ENCODE peak calls at places on chromosomes 11 and 22, in six cellular contexts. R is activated effector memory CD4-positive, alpha-beta T cell treated with Interleukin-2 at 50 U/mL for 16 hours; H is nucleus accumbens; X is left lung; K is central memory CD4-positive, alpha-beta T cell; B is lung microvascular endothelial cell. J is an unnamed sample.

GRCh38 chr11:111676878-111677585 is 74.8 kb downstream of the SIK2 start:
- DNase-seq in R (no peak), B (peak; percentile 30), K (no peak), X (no peak), H (no peak), J (no peak)

GRCh38 chr11:61960532-61960931 is 6.9 kb downstream of the FTH1 start:
- DNase-seq in R (no peak), H (no peak), K (no peak), B (no peak), X (peak; percentile 32), J (no peak)

GRCh38 chr11:72776117-72776843 is 17.6 kb downstream of the STARD10 start:
- DNase-seq in R (no peak), X (no peak), B (no peak), H (no peak), K (no peak), J (no peak)

GRCh38 chr22:46971141-46971775 is 208.8 kb downstream of the TBC1D22A start:
- DNase-seq in B (peak; percentile 61), R (no peak), X (no peak), K (no peak), H (no peak), J (no peak)

GRCh38 chr22:43853328-43853931 is 8.9 kb downstream of the SULT4A1 start:
- DNase-seq in K (no peak), B (no peak), X (peak; percentile 24), R (no peak), H (no peak), J (no peak)

GRCh38 chr22:41989246-41989645 is 9.3 kb upstream of the WBP2NL start:
- DNase-seq in X (no peak), B (no peak), R (no peak), H (no peak), K (no peak), J (no peak)

GRCh38 chr11:46112961-46113617 is 8.2 kb downstream of the PHF21A start:
- DNase-seq in B (peak; percentile 80), R (no peak), X (no peak), H (no peak), K (peak; percentile 69), J (no peak)

GRCh38 chr11:95230054-95231034 is 658 bp downstream of the SESN3 start:
- DNase-seq in R (peak; percentile 5), K (peak; percentile 9), X (peak; percentile 45), B (peak; percentile 7), H (no peak), J (peak; percentile 15)

GRCh38 chr11:122897606-122898210 is 15.1 kb downstream of the JHY start:
- DNase-seq in X (no peak), H (no peak), R (no peak), K (no peak), B (no peak), J (no peak)

GRCh38 chr11:30816959-30817880 is 231.1 kb upstream of the MPPED2 start:
- DNase-seq in X (no peak), K (no peak), H (no peak), B (no peak), R (no peak), J (no peak)

GRCh38 chr11:19679952-19680823 is 32.4 kb upstream of the NAV2 start:
- DNase-seq in B (peak; percentile 95), H (peak; percentile 59), X (peak; percentile 88), R (no peak), K (no peak), J (no peak)

GRCh38 chr11:10396771-10397170 is 58.3 kb upstream of the AMPD3 start:
- DNase-seq in X (no peak), B (no peak), R (no peak), K (no peak), H (no peak), J (no peak)

GRCh38 chr11:16013649-16014275 is 342.6 kb downstream of the SOX6 start:
- DNase-seq in B (no peak), H (no peak), K (no peak), R (no peak), X (no peak), J (no peak)

GRCh38 chr11:122167100-122167499 is 51.1 kb upstream of the BLID start:
- DNase-seq in K (no peak), R (no peak), H (no peak), B (no peak), X (no peak), J (no peak)

GRCh38 chr11:34855754-34856095 is 60.5 kb downstream of the APIP start:
- DNase-seq in X (no peak), K (no peak), H (no peak), B (no peak), R (no peak), J (no peak)

GRCh38 chr11:18765554-18765953 is 26.0 kb downstream of the PTPN5 start:
- DNase-seq in B (no peak), R (no peak), H (no peak), K (no peak), X (no peak), J (no peak)

GRCh38 chr11:32892355-32893090 is at the start of gene QSER1:
- DNase-seq in H (peak; percentile 77), K (peak; percentile 64), R (peak; percentile 61), B (peak; percentile 78), X (peak; percentile 75), J (peak; percentile 67)

GRCh38 chr11:85847436-85847835 is 7.7 kb upstream of the CCDC83 start:
- DNase-seq in H (no peak), B (no peak), R (no peak), X (no peak), K (no peak), J (no peak)

GRCh38 chr22:19571995-19572394 is 47.8 kb upstream of the CLDN5 start:
- DNase-seq in B (peak; percentile 32), H (no peak), K (no peak), R (no peak), X (no peak), J (no peak)

GRCh38 chr11:762421-763072 is 14.7 kb downstream of the GATD1 start:
- DNase-seq in K (no peak), B (no peak), R (no peak), X (no peak), H (peak; percentile 40), J (no peak)

GRCh38 chr11:134402910-134403309 is 9.1 kb downstream of the B3GAT1 start:
- DNase-seq in K (no peak), H (no peak), B (no peak), X (no peak), R (no peak), J (no peak)

GRCh38 chr11:8608646-8609045 is 14.6 kb upstream of the STK33 start:
- DNase-seq in R (no peak), B (no peak), H (no peak), X (no peak), K (no peak), J (no peak)

GRCh38 chr11:99505319-99505718 is 484.6 kb downstream of the CNTN5 start:
- DNase-seq in K (no peak), B (no peak), R (no peak), H (no peak), X (no peak), J (no peak)

GRCh38 chr11:14793546-14793945 is 98.5 kb downstream of the CYP2R1 start:
- DNase-seq in X (no peak), H (no peak), B (no peak), R (no peak), K (no peak), J (no peak)

GRCh38 chr11:47948137-47948536 is 32.2 kb upstream of the PTPRJ start:
- DNase-seq in B (no peak), H (no peak), K (no peak), X (no peak), R (no peak), J (no peak)

GRCh38 chr22:44179989-44180705 is 578 bp upstream of the PARVG start:
- DNase-seq in R (no peak), H (no peak), X (no peak), B (no peak), K (no peak), J (no peak)

GRCh38 chr22:47419239-47419638 is 656.8 kb downstream of the TBC1D22A start:
- DNase-seq in K (no peak), H (no peak), X (no peak), R (no peak), B (no peak), J (no peak)

GRCh38 chr11:67456068-67456705 is 1.0 kb downstream of the CABP4 start:
- DNase-seq in H (no peak), X (no peak), K (no peak), B (no peak), R (no peak), J (no peak)

GRCh38 chr11:79220171-79220570 is 220.7 kb downstream of the TENM4 start:
- DNase-seq in R (no peak), K (no peak), X (no peak), H (no peak), B (no peak), J (no peak)

GRCh38 chr22:29152381-29153138 is 53.1 kb upstream of the EMID1 start:
- DNase-seq in K (no peak), R (no peak), B (no peak), H (no peak), X (peak; percentile 57), J (no peak)

GRCh38 chr11:114304969-114305368 is 8.8 kb downstream of the NNMT start:
- DNase-seq in R (no peak), H (no peak), X (no peak), B (no peak), K (no peak), J (no peak)

GRCh38 chr11:1830500-1831223 is 4.1 kb upstream of the SYT8 start:
- DNase-seq in K (no peak), H (no peak), B (no peak), X (peak; percentile 68), R (no peak), J (no peak)

GRCh38 chr11:73176145-73176891 is 34.2 kb upstream of the FCHSD2 start:
- DNase-seq in K (no peak), X (peak; percentile 24), H (no peak), R (no peak), B (no peak), J (no peak)

GRCh38 chr11:36365937-36366336 is 69.8 kb downstream of the PRR5L start:
- DNase-seq in X (no peak), B (no peak), K (no peak), R (no peak), H (no peak), J (no peak)

GRCh38 chr22:38086001-38086845 is 2.2 kb upstream of the SLC16A8 start:
- DNase-seq in K (no peak), R (no peak), X (no peak), H (no peak), B (no peak), J (no peak)

GRCh38 chr22:27576413-27576812 is 225.1 kb downstream of the MN1 start:
- DNase-seq in R (no peak), H (no peak), X (no peak), B (no peak), K (no peak), J (no peak)

GRCh38 chr22:41752011-41752975 is 48.2 kb upstream of the CCDC134 start:
- DNase-seq in B (no peak), K (no peak), X (no peak), R (no peak), H (no peak), J (no peak)

GRCh38 chr11:119506436-119506835 is 83.5 kb upstream of the THY1 start:
- DNase-seq in R (no peak), X (no peak), K (no peak), B (no peak), H (no peak), J (no peak)

GRCh38 chr11:2833051-2833937 is 52.3 kb downstream of the CDKN1C start:
- DNase-seq in R (no peak), K (no peak), H (no peak), B (no peak), X (no peak), J (no peak)